ENCODE peak calls at places on chromosome 14, in nine cellular contexts. N is cardiac fibroblast, L is tibial artery, I is heart left ventricle, V is fibroblast of lung, K is colonic mucosa, D is putamen, M is ovary, J is hepatocyte. Y is an unnamed sample.

GRCh38 chr14:69260979-69261605 is 1.1 kb downstream of the GALNT16 start:
- DNase-seq in N (no peak), L (peak; percentile 72), I (peak; percentile 67), V (no peak), K (peak; percentile 29), D (no peak), M (no peak), J (peak; percentile 76), Y (no peak)

GRCh38 chr14:59657769-59658168 is 81.2 kb upstream of the CCDC175 start:
- DNase-seq in N (no peak), L (no peak), I (no peak), V (no peak), K (no peak), D (no peak), M (no peak), J (no peak), Y (no peak)

GRCh38 chr14:53109028-53109687 is 44.0 kb downstream of the DDHD1 start:
- DNase-seq in N (no peak), L (no peak), I (no peak), V (no peak), K (no peak), D (no peak), M (no peak), J (no peak), Y (no peak)

GRCh38 chr14:104932676-104933631 is 8.3 kb downstream of the PLD4 start:
- DNase-seq in N (peak; percentile 90), L (peak; percentile 93), I (peak; percentile 91), V (peak; percentile 62), K (peak; percentile 75), D (peak; percentile 60), M (peak; percentile 86), J (peak; percentile 92), Y (peak; percentile 81)

GRCh38 chr14:103594265-103594664 is 31.5 kb downstream of the COA8 start:
- DNase-seq in N (peak; percentile 85), L (no peak), I (peak; percentile 54), V (peak; percentile 88), K (no peak), D (peak; percentile 87), M (no peak), J (no peak), Y (no peak)

GRCh38 chr14:62914873-62915272 is 130.4 kb downstream of the KCNH5 start:
- DNase-seq in N (no peak), L (no peak), I (no peak), V (no peak), K (no peak), D (no peak), M (no peak), J (no peak), Y (no peak)

GRCh38 chr14:67221248-67221981 is 19.8 kb upstream of the PALS1 start:
- DNase-seq in N (peak; percentile 18), L (no peak), I (no peak), V (peak; percentile 95), K (no peak), D (no peak), M (no peak), J (no peak), Y (no peak)

GRCh38 chr14:50383618-50384225 is 13.0 kb downstream of the CDKL1 start:
- DNase-seq in N (peak; percentile 35), L (no peak), I (no peak), V (no peak), K (no peak), D (no peak), M (no peak), J (peak; percentile 25), Y (no peak)

GRCh38 chr14:88248606-88249005 is 74.5 kb downstream of the KCNK10 start:
- DNase-seq in N (peak; percentile 68), L (no peak), I (no peak), V (peak; percentile 23), K (no peak), D (no peak), M (no peak), J (peak; percentile 36), Y (no peak)

GRCh38 chr14:79011091-79011919 is 841.1 kb downstream of the NRXN3 start:
- DNase-seq in N (peak; percentile 58), L (no peak), I (no peak), V (peak; percentile 75), K (peak; percentile 18), D (peak; percentile 39), M (no peak), J (peak; percentile 69), Y (peak; percentile 72)

GRCh38 chr14:98136019-98136418 is 1136.0 kb downstream of the BCL11B start:
- DNase-seq in N (no peak), L (no peak), I (no peak), V (no peak), K (no peak), D (no peak), M (no peak), J (no peak), Y (no peak)

GRCh38 chr14:68401320-68401719 is 391.5 kb downstream of the ZFP36L1 start:
- DNase-seq in N (no peak), L (no peak), I (no peak), V (no peak), K (no peak), D (no peak), M (no peak), J (peak; percentile 29), Y (no peak)

GRCh38 chr14:73261520-73262426 is 24.5 kb downstream of the PAPLN start:
- DNase-seq in N (no peak), L (no peak), I (no peak), V (no peak), K (no peak), D (no peak), M (no peak), J (no peak), Y (no peak)

GRCh38 chr14:100896369-100897060 is 7.0 kb downstream of the RTL1 start:
- DNase-seq in N (no peak), L (peak; percentile 52), I (no peak), V (no peak), K (no peak), D (no peak), M (no peak), J (no peak), Y (no peak)

GRCh38 chr14:69887740-69888657 is 8.8 kb downstream of the SMOC1 start:
- DNase-seq in N (no peak), L (no peak), I (no peak), V (peak; percentile 27), K (no peak), D (no peak), M (no peak), J (no peak), Y (no peak)

GRCh38 chr14:76257111-76257803 is 105.5 kb downstream of the GPATCH2L start:
- DNase-seq in N (peak; percentile 85), L (no peak), I (no peak), V (no peak), K (no peak), D (no peak), M (no peak), J (no peak), Y (no peak)

GRCh38 chr14:102046337-102047278 is 40.2 kb downstream of the HSP90AA1 start:
- DNase-seq in N (peak; percentile 73), L (peak; percentile 95), I (peak; percentile 91), V (peak; percentile 56), K (peak; percentile 88), D (peak; percentile 57), M (peak; percentile 71), J (peak; percentile 90), Y (peak; percentile 55)

GRCh38 chr14:95679995-95680735 is 6.1 kb upstream of the TCL1B start:
- DNase-seq in N (no peak), L (no peak), I (no peak), V (no peak), K (no peak), D (no peak), M (no peak), J (peak; percentile 51), Y (no peak)

GRCh38 chr14:90513151-90514014 is 116.6 kb downstream of the CALM1 start:
- DNase-seq in N (peak; percentile 75), L (peak; percentile 84), I (peak; percentile 91), V (peak; percentile 33), K (peak; percentile 93), D (peak; percentile 99), M (no peak), J (peak; percentile 91), Y (no peak)

GRCh38 chr14:99568567-99569560 is 35.1 kb downstream of the CCDC85C start:
- DNase-seq in N (peak; percentile 70), L (no peak), I (peak; percentile 78), V (peak; percentile 57), K (no peak), D (no peak), M (peak; percentile 61), J (no peak), Y (no peak)

GRCh38 chr14:71348817-71349216 is 441.6 kb downstream of the PCNX1 start:
- DNase-seq in N (no peak), L (no peak), I (no peak), V (no peak), K (no peak), D (no peak), M (no peak), J (no peak), Y (no peak)

GRCh38 chr14:68795602-68796417 is 2.9 kb upstream of the ZFP36L1 start:
- DNase-seq in N (peak; percentile 80), L (peak; percentile 93), I (peak; percentile 90), V (peak; percentile 79), K (peak; percentile 84), D (peak; percentile 61), M (peak; percentile 90), J (peak; percentile 92), Y (peak; percentile 81)

GRCh38 chr14:91159906-91160305 is 46.0 kb downstream of the DGLUCY start:
- DNase-seq in N (no peak), L (no peak), I (no peak), V (peak; percentile 58), K (no peak), D (no peak), M (no peak), J (no peak), Y (no peak)

GRCh38 chr14:89337912-89338311 is 79.1 kb downstream of the FOXN3 start:
- DNase-seq in N (peak; percentile 46), L (no peak), I (peak; percentile 67), V (no peak), K (no peak), D (no peak), M (no peak), J (no peak), Y (no peak)

GRCh38 chr14:69288001-69288771 is 28.2 kb downstream of the GALNT16 start:
- DNase-seq in N (peak; percentile 42), L (peak; percentile 69), I (peak; percentile 70), V (peak; percentile 75), K (peak; percentile 31), D (peak; percentile 53), M (peak; percentile 71), J (no peak), Y (peak; percentile 18)

GRCh38 chr14:78697341-78697740 is 527.2 kb downstream of the NRXN3 start:
- DNase-seq in N (peak; percentile 26), L (no peak), I (no peak), V (peak; percentile 38), K (no peak), D (no peak), M (no peak), J (peak; percentile 20), Y (peak; percentile 40)

GRCh38 chr14:62616668-62617067 is 428.6 kb downstream of the KCNH5 start:
- DNase-seq in N (no peak), L (no peak), I (no peak), V (no peak), K (no peak), D (no peak), M (no peak), J (no peak), Y (no peak)

GRCh38 chr14:105272623-105273022 is 24.3 kb downstream of the BTBD6 start:
- DNase-seq in N (no peak), L (no peak), I (no peak), V (no peak), K (no peak), D (no peak), M (no peak), J (no peak), Y (no peak)

Y was measured in RKO.